ENCODE peak calls at places on chromosomes 1 and 21, in eight cellular contexts. X, R, N, Y, I, O, K and V are unnamed samples.

GRCh38 chr1:71521655-71522264 is 440.9 kb upstream of the ZRANB2 start:
- DNase-seq in Y (peak), X (peak), N (peak), I (no peak), K (peak), R (peak), O (peak), V (peak)

GRCh38 chr21:46122241-46122671 is 24.3 kb downstream of the COL6A2 start:
- DNase-seq in I (no peak), O (peak), K (no peak), R (peak), X (peak), N (no peak), Y (peak), V (peak)

GRCh38 chr1:62271932-62272728 is 47.1 kb downstream of the KANK4 start:
- DNase-seq in I (no peak), N (peak), Y (no peak), R (no peak), X (no peak), O (no peak), K (no peak), V (no peak)

GRCh38 chr1:229254910-229255541 is 15.9 kb upstream of the RAB4A start:
- DNase-seq in X (no peak), Y (no peak), O (no peak), N (no peak), I (no peak), R (no peak), K (peak), V (peak)

GRCh38 chr1:37498872-37499617 is 15.5 kb downstream of the MEAF6 start:
- DNase-seq in N (no peak), Y (peak), K (no peak), X (peak), R (peak), O (no peak), I (no peak), V (peak)

GRCh38 chr21:45739218-45740087 is 95.9 kb downstream of the PCBP3 start:
- DNase-seq in O (no peak), R (no peak), K (no peak), Y (no peak), X (no peak), I (no peak), N (no peak), V (no peak)

GRCh38 chr1:50333595-50333974 is 89.7 kb downstream of the DMRTA2 start:
- DNase-seq in I (peak), Y (peak), O (no peak), X (peak), K (peak), N (peak), R (peak), V (peak)

GRCh38 chr21:39071623-39072214 is 111.5 kb downstream of the PSMG1 start:
- DNase-seq in X (no peak), K (no peak), I (no peak), R (peak), N (no peak), Y (peak), O (peak), V (peak)

GRCh38 chr1:2316451-2316940 is 74.9 kb downstream of the MORN1 start:
- DNase-seq in I (no peak), O (no peak), Y (peak), K (no peak), R (peak), N (no peak), X (no peak), V (no peak)

GRCh38 chr1:101769520-101769919 is 227.2 kb downstream of the OLFM3 start:
- DNase-seq in I (no peak), N (peak), R (peak), Y (no peak), K (peak), O (no peak), X (no peak), V (peak)

GRCh38 chr1:212819704-212820103 is 27.7 kb downstream of the SPATA45 start:
- DNase-seq in I (peak), N (no peak), Y (no peak), R (peak), K (no peak), O (no peak), X (no peak), V (no peak)

GRCh38 chr1:109782514-109782913 is 18.8 kb upstream of the EPS8L3 start:
- DNase-seq in R (peak), I (no peak), O (no peak), X (no peak), K (peak), N (no peak), Y (no peak), V (peak)

GRCh38 chr1:246629030-246629429 is 62.8 kb downstream of the CNST start:
- DNase-seq in N (no peak), Y (no peak), R (no peak), O (no peak), X (no peak), K (no peak), I (peak), V (no peak)

GRCh38 chr1:201170533-201171062 is 16.3 kb upstream of the TMEM9 start:
- DNase-seq in R (peak), O (peak), N (peak), Y (peak), X (peak), K (peak), I (peak), V (peak)

GRCh38 chr1:164683235-164683634 is 124.3 kb downstream of the PBX1 start:
- DNase-seq in X (no peak), R (no peak), K (no peak), N (no peak), I (no peak), O (no peak), Y (no peak), V (peak)

GRCh38 chr1:94385354-94385947 is 32.7 kb upstream of the ABCD3 start:
- DNase-seq in X (no peak), N (no peak), K (no peak), O (no peak), I (no peak), R (no peak), Y (no peak), V (no peak)

GRCh38 chr21:36247316-36247715 is 72.7 kb upstream of the MORC3 start:
- DNase-seq in N (no peak), K (no peak), Y (peak), O (no peak), X (no peak), R (peak), I (no peak), V (peak)

GRCh38 chr21:36246080-36246631 is 73.8 kb upstream of the MORC3 start:
- DNase-seq in Y (no peak), R (no peak), I (no peak), O (no peak), X (no peak), K (no peak), N (no peak), V (no peak)

GRCh38 chr21:36241717-36242116 is 78.3 kb upstream of the MORC3 start:
- DNase-seq in X (no peak), K (no peak), R (no peak), O (no peak), Y (no peak), N (no peak), I (no peak), V (no peak)

GRCh38 chr21:36245115-36245514 is 74.9 kb upstream of the MORC3 start:
- DNase-seq in R (no peak), Y (no peak), N (no peak), X (no peak), O (no peak), K (no peak), I (no peak), V (no peak)

DNA sequence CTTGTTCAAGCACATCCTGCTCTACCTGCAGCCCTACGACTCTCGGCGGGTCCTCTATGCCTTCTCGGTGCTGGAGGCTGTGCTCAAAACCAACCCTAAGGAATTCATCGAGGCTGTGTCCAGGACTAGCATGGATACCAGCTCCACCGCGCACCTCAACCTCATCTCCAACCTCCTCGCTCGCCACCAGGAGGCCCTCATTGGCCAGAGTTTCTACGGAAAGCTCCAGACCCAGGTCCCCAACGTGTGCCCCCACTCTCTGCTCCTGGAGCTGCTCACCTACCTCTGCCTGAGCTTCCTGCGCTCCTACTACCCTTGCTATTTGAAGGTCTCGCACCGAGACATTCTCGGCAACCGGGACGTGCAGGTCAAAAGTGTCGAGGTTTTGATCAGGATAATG is 74.3 kb upstream of the MORC3 start:
- DNase-seq in N (no peak), X (no peak), I (no peak), O (no peak), K (peak), Y (no peak), R (no peak), V (no peak)
- TF ChIP-seq CTCF in N (no peak), X (no peak), I (no peak), O (no peak), K (peak), Y (no peak), R (no peak), V (no peak)

DNA sequence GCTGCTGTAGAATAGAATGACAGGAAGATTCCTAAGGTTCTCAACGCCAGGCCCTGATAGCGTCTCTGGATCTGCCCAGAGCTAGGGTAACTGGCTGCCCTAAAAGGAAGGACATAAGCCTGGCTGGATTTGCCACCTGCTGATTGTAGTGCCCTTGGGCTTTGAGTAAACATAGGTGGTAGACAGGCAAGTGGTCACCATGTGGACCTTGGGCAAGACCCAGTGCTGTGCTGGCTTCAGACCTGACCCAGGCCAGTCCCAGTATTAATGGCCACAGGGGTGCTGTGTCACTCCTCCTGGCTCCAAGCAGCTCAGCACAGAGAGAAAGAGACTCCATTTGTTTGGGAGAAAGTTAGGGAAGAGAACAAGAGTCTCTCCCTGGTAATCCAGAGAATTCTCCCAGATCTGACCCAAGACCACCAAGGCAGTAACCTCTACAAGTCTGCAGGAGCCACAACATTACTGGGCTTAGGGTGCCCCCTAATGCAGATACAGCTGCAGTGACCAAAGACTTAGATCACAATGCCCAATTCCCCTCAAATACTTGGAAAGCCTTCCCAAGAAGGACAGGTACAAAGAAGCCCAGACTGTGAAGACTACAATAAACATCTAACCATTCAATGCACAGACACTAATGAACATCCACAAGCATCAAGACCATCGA is 44.5 kb downstream of the PHTF1 start:
- DNase-seq in X (no peak), K (peak), I (no peak), Y (no peak), N (no peak), R (no peak), O (no peak), V (peak)
- TF ChIP-seq CTCF in X (no peak), K (peak), I (no peak), Y (no peak), N (no peak), R (peak), O (no peak), V (no peak)

DNA sequence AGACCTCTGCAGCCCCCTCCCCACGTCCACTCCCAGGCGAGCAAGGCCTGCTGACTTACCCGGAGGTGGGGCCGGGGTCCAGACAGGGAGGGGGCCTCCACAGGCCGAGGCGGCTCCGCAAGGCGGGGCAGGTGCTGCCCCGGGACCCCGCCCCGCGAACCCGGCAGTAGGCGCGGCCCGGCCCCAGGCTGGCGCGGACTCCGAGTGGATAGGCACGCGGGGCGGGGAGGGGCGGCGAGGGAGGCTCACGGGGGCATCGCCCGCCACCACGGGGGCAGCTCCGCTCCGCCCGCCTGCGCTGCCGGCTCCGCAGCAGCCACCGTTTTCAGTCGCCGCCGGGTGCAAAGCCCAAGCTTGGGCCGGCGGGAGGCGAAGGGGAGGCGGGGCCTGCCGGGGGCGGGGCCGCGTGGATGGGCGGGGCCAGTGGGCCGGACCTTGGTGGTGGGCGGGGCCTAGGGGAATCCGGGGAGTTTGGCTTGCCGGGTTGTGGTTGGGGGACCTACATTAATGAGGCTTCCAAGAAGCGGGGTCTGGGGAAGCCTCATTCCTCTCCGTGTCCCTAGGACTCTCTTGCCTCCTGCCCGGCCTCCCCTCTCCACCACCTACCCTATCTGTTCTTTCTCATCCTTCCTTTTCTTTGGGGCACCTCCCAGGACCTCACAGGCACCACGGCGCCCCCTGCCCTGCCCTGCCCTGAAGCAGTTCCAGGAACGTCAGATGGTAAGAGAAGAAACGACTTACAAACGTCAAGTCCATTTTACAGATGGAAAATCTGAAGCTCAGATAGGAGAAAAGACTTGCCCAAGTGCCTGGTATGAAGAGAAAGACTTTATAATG is at the start of gene RIMS3:
- DNase-seq in X (peak), I (peak), Y (peak), N (peak), R (peak), K (peak), O (peak), V (peak)
- TF ChIP-seq CTCF in X (no peak), I (peak), Y (no peak), N (no peak), R (no peak), K (peak), O (no peak), V (no peak)

DNA sequence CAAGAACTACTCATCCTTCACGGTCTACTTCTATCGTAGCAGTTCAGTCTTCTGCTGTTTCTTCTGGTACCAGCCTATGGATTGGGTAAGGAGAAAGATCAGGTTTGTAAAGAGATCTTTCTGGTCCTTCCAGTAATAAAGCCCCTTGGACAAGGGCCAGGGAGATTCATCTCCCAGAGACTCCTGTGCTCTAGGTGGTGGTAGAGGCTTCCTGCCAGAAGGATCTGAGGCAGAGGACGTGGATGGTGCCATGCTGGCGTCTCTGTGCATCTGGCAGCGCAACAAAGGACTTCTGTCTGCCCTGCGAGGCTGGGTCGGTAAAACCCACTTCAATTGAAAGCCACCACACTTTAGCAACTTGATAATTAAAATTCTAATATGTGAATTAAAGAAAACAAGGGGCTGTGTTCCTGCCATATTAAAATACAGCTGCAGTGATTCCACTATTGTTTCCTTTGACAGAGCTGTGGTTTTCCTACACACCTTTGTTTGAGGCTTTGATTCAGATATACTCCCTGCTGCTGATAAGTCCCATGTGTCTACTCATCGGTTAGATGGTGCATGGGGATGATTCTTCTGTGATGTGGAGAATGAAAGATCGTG is 73.6 kb downstream of the ROR1 start:
- DNase-seq in O (no peak), X (no peak), I (no peak), R (no peak), Y (no peak), K (no peak), N (no peak), V (no peak)
- TF ChIP-seq CTCF in O (peak), X (no peak), I (no peak), R (no peak), Y (no peak), K (no peak), N (no peak), V (no peak)